ENCODE peak calls at places on chromosome 9, in seven cellular contexts. X is activated naive CD8-positive, alpha-beta T cell treated with anti-CD3 and anti-CD28 coated beads, Interleukin-2, amount 50 U/mL, for 24 hours; I is non-pigmented ciliary epithelial cell; P is heart right ventricle; L is germinal center; B is caudate nucleus; U is GM03348. O is an unnamed sample.

GRCh38 chr9:125432715-125433385 is 171.2 kb downstream of the GAPVD1 start:
- DNase-seq in X (no peak), I (no peak), P (no peak), L (no peak), B (no peak), U (no peak), O (peak)

GRCh38 chr9:6581266-6581665 is 64.3 kb downstream of the GLDC start:
- DNase-seq in X (no peak), I (no peak), P (no peak), L (no peak), B (no peak), U (no peak), O (no peak)

GRCh38 chr9:127333326-127334064 is 63.5 kb upstream of the SLC2A8 start:
- DNase-seq in X (no peak), I (no peak), P (no peak), L (no peak), B (no peak), U (no peak), O (no peak)

GRCh38 chr9:72305102-72305546 is 59.9 kb downstream of the ZFAND5 start:
- DNase-seq in X (peak), I (peak), P (peak), L (peak), B (no peak), U (no peak), O (peak)

GRCh38 chr9:34380511-34381315 is 4.0 kb upstream of the MYORG start:
- DNase-seq in X (peak), I (no peak), P (peak), L (peak), B (peak), U (peak), O (peak)

GRCh38 chr9:95004452-95005275 is 278.2 kb downstream of the AOPEP start:
- DNase-seq in X (peak), I (no peak), P (peak), L (peak), B (no peak), U (peak), O (no peak)

GRCh38 chr9:127137640-127138360 is 15.4 kb upstream of the ANGPTL2 start:
- DNase-seq in X (no peak), I (no peak), P (no peak), L (no peak), B (no peak), U (no peak), O (no peak)

GRCh38 chr9:20552874-20553624 is 69.2 kb downstream of the MLLT3 start:
- DNase-seq in X (no peak), I (no peak), P (no peak), L (no peak), B (no peak), U (peak), O (no peak)

GRCh38 chr9:72952914-72953313 is at the start of gene ALDH1A1:
- DNase-seq in X (no peak), I (no peak), P (no peak), L (no peak), B (no peak), U (no peak), O (no peak)

GRCh38 chr9:131960311-131960710 is 119.4 kb downstream of the MED27 start:
- DNase-seq in X (no peak), I (no peak), P (no peak), L (no peak), B (no peak), U (no peak), O (no peak)

GRCh38 chr9:101421653-101422065 is 13.9 kb downstream of the ALDOB start:
- DNase-seq in X (no peak), I (no peak), P (peak), L (no peak), B (no peak), U (no peak), O (no peak)

GRCh38 chr9:70600479-70600878 is 186.0 kb upstream of the KLF9 start:
- DNase-seq in X (no peak), I (peak), P (no peak), L (no peak), B (no peak), U (peak), O (no peak)

GRCh38 chr9:88023001-88023400 is 48.7 kb upstream of the CDK20 start:
- DNase-seq in X (no peak), I (no peak), P (no peak), L (no peak), B (no peak), U (no peak), O (no peak)

GRCh38 chr9:94644543-94644942 is 5.2 kb upstream of the FBP1 start:
- DNase-seq in X (no peak), I (no peak), P (peak), L (no peak), B (no peak), U (no peak), O (no peak)

GRCh38 chr9:120946259-120946658 is 19.7 kb upstream of the TRAF1 start:
- DNase-seq in X (no peak), I (no peak), P (no peak), L (no peak), B (no peak), U (peak), O (no peak)

GRCh38 chr9:93944011-93944410 is 11.1 kb downstream of the BARX1 start:
- DNase-seq in X (no peak), I (no peak), P (no peak), L (no peak), B (no peak), U (no peak), O (no peak)

GRCh38 chr9:106532616-106533015 is 330.4 kb upstream of the ZNF462 start:
- DNase-seq in X (no peak), I (no peak), P (no peak), L (no peak), B (no peak), U (no peak), O (no peak)

O was measured in posterior vena cava.